ENCODE peak calls at places on chromosomes 3 and 15, in ten cellular contexts. H, Y, R, S, P, O, F, X, L and M are unnamed samples. For H3K4me1, the result is how much of the 10 kb centered on the place peaks cover.

GRCh38 chr15:61459785-61460707 is 230.9 kb upstream of the RORA start:
- DNase-seq in H (peak), Y (no peak), R (peak), S (no peak), P (no peak), O (no peak), F (no peak), X (no peak), L (no peak), M (no peak)

GRCh38 chr3:30631237-30631961 is 25.0 kb downstream of the TGFBR2 start:
- DNase-seq in H (peak), Y (peak), R (peak), S (no peak), P (no peak), O (no peak), F (no peak), X (no peak), L (no peak), M (no peak)

GRCh38 chr3:194482196-194482593 is 4.6 kb downstream of the ATP13A3 start:
- DNase-seq in H (no peak), Y (no peak), R (no peak), S (no peak), P (no peak), O (no peak), F (no peak), X (no peak), L (no peak), M (no peak)

GRCh38 chr15:46151786-46152185 is 517.0 kb downstream of the SQOR start:
- DNase-seq in H (no peak), Y (no peak), R (no peak), S (no peak), P (no peak), O (no peak), F (no peak), X (no peak), L (no peak), M (no peak)

GRCh38 chr3:4314688-4315087 is 11.5 kb downstream of the SETMAR start:
- DNase-seq in H (peak), Y (no peak), R (no peak), S (no peak), P (no peak), O (no peak), F (no peak), X (no peak), L (no peak), M (no peak)

GRCh38 chr15:77866596-77867125 is 210.8 kb downstream of the TBC1D2B start:
- DNase-seq in H (no peak), Y (no peak), R (no peak), S (no peak), P (no peak), O (peak), F (no peak), X (no peak), L (no peak), M (no peak)

GRCh38 chr3:130516645-130517512 is at the start of gene COL6A6:
- DNase-seq in H (no peak), Y (no peak), R (peak), S (no peak), P (no peak), O (no peak), F (peak), X (no peak), L (no peak), M (no peak)

GRCh38 chr3:64555351-64555750 is 132.4 kb downstream of the ADAMTS9 start:
- DNase-seq in H (no peak), Y (no peak), R (no peak), S (no peak), P (no peak), O (no peak), F (no peak), X (no peak), L (no peak), M (no peak)

GRCh38 chr3:120763601-120764000 is 21.1 kb downstream of the GTF2E1 start:
- DNase-seq in H (no peak), Y (no peak), R (no peak), S (no peak), P (no peak), O (no peak), F (no peak), X (no peak), L (no peak), M (no peak)

GRCh38 chr15:40767838-40768491 is 1.8 kb upstream of the C15orf62 start:
- DNase-seq in H (no peak), Y (no peak), R (no peak), S (no peak), P (no peak), O (no peak), F (no peak), X (no peak), L (no peak), M (no peak)

GRCh38 chr3:39170461-39170860 is 17.1 kb upstream of the CSRNP1 start:
- DNase-seq in H (no peak), Y (no peak), R (no peak), S (no peak), P (no peak), O (no peak), F (no peak), X (no peak), L (no peak), M (no peak)

GRCh38 chr15:31495281-31495680 is 168.6 kb downstream of the KLF13 start:
- DNase-seq in H (no peak), Y (no peak), R (no peak), S (no peak), P (no peak), O (no peak), F (no peak), X (no peak), L (no peak), M (no peak)

GRCh38 chr15:87816811-87817210 is 439.7 kb downstream of the NTRK3 start:
- DNase-seq in H (peak), Y (no peak), R (peak), S (no peak), P (no peak), O (no peak), F (no peak), X (no peak), L (peak), M (no peak)

GRCh38 chr3:112027839-112028238 is 6.7 kb upstream of the TMPRSS7 start:
- DNase-seq in H (no peak), Y (no peak), R (no peak), S (peak), P (no peak), O (no peak), F (no peak), X (no peak), L (no peak), M (no peak)

GRCh38 chr3:64342940-64343691 is 117.8 kb upstream of the PRICKLE2 start:
- DNase-seq in H (peak), Y (no peak), R (peak), S (no peak), P (no peak), O (no peak), F (no peak), X (no peak), L (peak), M (no peak)

GRCh38 chr3:141410861-141411771 is 42.8 kb downstream of the ZBTB38 start:
- DNase-seq in H (peak), Y (no peak), R (peak), S (no peak), P (no peak), O (no peak), F (no peak), X (peak), L (no peak), M (no peak)

GRCh38 chr3:141412936-141413354 is 44.6 kb downstream of the ZBTB38 start:
- DNase-seq in H (peak), Y (no peak), R (peak), S (peak), P (peak), O (peak), F (peak), X (peak), L (peak), M (peak)

GRCh38 chr3:141408596-141408995 is 40.3 kb downstream of the ZBTB38 start:
- DNase-seq in H (no peak), Y (no peak), R (no peak), S (no peak), P (no peak), O (no peak), F (no peak), X (no peak), L (no peak), M (no peak)

GRCh38 chr3:141412087-141412935 is 44.0 kb downstream of the ZBTB38 start:
- DNase-seq in H (peak), Y (peak), R (peak), S (peak), P (peak), O (peak), F (no peak), X (peak), L (peak), M (no peak)

DNA sequence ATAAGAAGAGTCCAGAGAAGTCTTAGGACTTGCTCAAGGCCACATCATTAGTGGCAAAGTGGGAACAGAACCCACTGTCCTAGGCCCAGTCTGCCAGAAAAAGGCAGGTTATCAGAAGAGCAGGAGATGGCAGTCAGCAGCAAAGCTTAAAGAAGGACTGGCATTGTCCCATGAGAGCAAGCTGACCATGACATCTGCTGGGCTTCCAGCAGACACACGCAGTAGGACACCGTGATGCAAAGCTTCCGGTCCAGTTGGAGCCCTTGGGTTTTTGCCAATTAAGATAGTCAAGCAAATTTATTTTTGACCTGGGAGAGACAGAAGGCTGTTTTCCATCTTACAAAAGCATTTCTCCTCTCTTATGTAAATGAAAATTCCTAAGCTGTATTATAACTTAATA is 42.1 kb downstream of the ZBTB38 start:
- DNase-seq in H (peak), Y (no peak), R (peak), S (peak), P (peak), O (no peak), F (no peak), X (peak), L (no peak), M (peak)
- H3K4me1 ChIP-seq in H (half or more), Y (under half), R (half or more), S (half or more), P (half or more), O (under half), F (half or more), X (half or more), L (half or more), M (under half)

DNA sequence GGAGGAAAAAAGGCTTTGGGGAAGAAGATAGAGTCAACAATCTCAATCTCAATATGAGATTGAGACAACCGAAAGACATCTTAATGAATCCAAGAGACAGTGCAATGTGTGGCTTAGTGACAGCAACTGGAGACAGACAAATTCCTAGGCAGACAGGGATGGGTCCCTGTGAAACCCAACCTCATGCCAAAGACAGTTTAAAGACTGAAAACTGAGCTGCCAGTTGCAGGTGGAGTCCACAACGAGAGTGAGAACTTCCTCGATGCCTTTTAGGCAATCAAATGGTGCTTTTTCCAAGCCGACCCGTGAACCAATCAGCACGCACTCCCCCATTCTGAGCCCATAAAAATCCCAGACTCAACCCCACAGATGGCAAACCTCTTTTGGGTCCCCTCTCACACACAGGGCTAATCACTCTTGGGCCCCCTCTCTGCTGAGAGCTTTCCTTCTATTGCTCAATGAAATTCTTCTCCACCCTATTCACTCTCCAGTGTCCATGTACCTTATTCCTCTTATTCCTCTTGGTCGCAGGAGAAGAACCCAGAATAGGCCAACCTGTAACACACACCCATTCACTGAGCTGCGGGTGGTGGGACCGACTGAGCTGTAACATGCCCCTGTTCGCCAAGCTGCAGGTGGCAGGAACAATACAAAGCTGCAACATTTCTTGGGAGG is 34.8 kb downstream of the ZMAT3 start:
- DNase-seq in H (no peak), Y (no peak), R (no peak), S (no peak), P (no peak), O (no peak), F (no peak), X (no peak), L (no peak), M (no peak)
- H3K27ac ChIP-seq in H (no peak), Y (peak), R (no peak), S (no peak), P (no peak), O (no peak), F (no peak), X (peak), L (peak), M (no peak)

DNA sequence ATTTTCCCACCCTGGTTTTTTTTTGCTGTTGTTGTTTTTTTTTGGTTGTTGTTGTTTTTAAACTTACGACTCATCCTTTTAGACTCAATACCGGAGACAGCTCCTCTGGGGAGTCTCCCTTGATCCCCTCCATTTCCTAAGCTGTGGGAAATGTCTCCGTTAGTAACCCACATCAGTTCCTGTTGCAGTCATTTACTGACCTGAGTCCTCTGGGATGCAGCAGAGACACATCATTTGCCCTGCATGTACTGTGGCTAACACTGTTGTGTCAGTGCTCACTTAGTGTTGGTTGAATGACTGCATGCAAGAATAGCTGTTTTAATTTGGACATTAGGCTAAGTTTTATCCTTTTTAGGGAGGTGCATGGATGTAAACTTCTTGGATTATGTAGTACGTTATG is 83.8 kb downstream of the MBNL1 start:
- DNase-seq in H (no peak), Y (no peak), R (no peak), S (no peak), P (no peak), O (no peak), F (no peak), X (no peak), L (no peak), M (no peak)
- H3K4me1 ChIP-seq in H (under half), Y (under half), R (under half), S (under half), P (half or more), O (under half), F (under half), X (under half), L (under half), M (under half)

GRCh38 chr15:67164401-67164791 is 90.1 kb downstream of the AAGAB start:
- DNase-seq in H (no peak), Y (no peak), R (peak), S (peak), P (no peak), O (peak), F (no peak), X (no peak), L (no peak), M (no peak)

GRCh38 chr15:67166280-67167009 is 88.0 kb downstream of the AAGAB start:
- DNase-seq in H (no peak), Y (no peak), R (no peak), S (no peak), P (no peak), O (peak), F (no peak), X (no peak), L (no peak), M (no peak)

GRCh38 chr15:67163180-67163579 is 91.3 kb downstream of the AAGAB start:
- DNase-seq in H (no peak), Y (no peak), R (no peak), S (no peak), P (no peak), O (peak), F (no peak), X (no peak), L (no peak), M (no peak)

GRCh38 chr15:67165653-67166260 is 88.7 kb downstream of the AAGAB start:
- DNase-seq in H (no peak), Y (no peak), R (peak), S (no peak), P (no peak), O (peak), F (no peak), X (no peak), L (no peak), M (no peak)

GRCh38 chr15:67164811-67165652 is 89.4 kb downstream of the AAGAB start:
- DNase-seq in H (no peak), Y (no peak), R (peak), S (peak), P (peak), O (peak), F (no peak), X (no peak), L (no peak), M (no peak)
- H3K27ac ChIP-seq in H (peak), Y (no peak), R (peak), S (peak), P (peak), O (peak), F (no peak), X (peak), L (no peak), M (no peak)

GRCh38 chr3:15744176-15744575 is 53.6 kb downstream of the ANKRD28 start:
- DNase-seq in H (no peak), Y (no peak), R (no peak), S (no peak), P (no peak), O (no peak), F (no peak), X (no peak), L (no peak), M (no peak)

GRCh38 chr3:15743587-15744009 is 54.2 kb downstream of the ANKRD28 start:
- DNase-seq in H (no peak), Y (no peak), R (no peak), S (no peak), P (no peak), O (no peak), F (no peak), X (no peak), L (no peak), M (no peak)
- H3K4me1 ChIP-seq in H (under half), Y (under half), R (under half), S (under half), P (under half), O (under half), F (under half), X (under half), L (under half), M (under half)

DNA sequence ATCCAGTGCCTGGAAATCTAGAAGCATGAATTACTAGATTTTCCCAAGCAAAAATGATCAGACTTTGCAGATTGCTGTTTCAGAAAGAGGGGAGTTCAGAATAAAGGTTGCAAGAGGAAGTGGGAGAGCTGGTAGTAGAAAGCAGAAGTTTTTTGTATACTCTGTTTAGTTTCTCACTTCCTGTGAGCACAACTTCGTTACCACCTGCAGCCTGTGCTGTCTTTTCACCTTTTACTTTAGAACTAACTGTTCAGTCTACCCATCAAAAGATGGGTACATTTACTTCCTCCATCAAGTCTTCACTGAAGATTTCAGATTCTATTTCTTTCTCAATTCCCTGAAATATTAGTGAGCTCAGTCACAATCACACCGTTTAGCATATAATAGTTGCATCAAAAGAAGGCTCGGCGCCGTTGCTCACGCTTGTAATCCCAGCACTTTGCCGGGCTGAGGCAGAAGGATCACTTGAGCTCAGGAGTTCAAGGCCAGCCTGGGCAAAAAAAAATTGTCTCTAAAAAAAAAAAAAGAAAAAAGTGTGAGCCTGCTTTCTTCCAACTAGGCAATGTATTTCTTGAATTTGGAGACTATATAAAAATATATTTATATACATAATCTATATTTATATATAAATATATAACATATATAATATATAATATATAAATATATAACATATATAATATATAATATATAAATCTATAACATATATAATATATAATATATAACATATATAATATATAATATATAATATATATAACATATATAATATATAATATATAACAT is 1.8 kb upstream of the CEP97 start:
- DNase-seq in H (no peak), Y (no peak), R (no peak), S (no peak), P (no peak), O (no peak), F (no peak), X (no peak), L (no peak), M (no peak)
- H3K27ac ChIP-seq in H (no peak), Y (peak), R (no peak), S (no peak), P (no peak), O (no peak), F (peak), X (peak), L (no peak), M (no peak)

GRCh38 chr15:90074023-90074422 is 28.2 kb downstream of the IDH2 start:
- DNase-seq in H (no peak), Y (no peak), R (no peak), S (no peak), P (no peak), O (no peak), F (no peak), X (no peak), L (no peak), M (no peak)
- H3K4me1 ChIP-seq in H (under half), Y (under half), R (under half), S (under half), P (under half), O (under half), F (under half), X (under half), L (under half), M (under half)